ENCODE peak calls at places on chromosomes 3 and 15, in six cellular contexts. G is brain microvascular endothelial cell; F is NCI-H1417; J is HuH-7; P is stimulated activated CD4-positive, alpha-beta T cell treated with anti-CD3 and anti-CD28 coated beads, Interleukin-4, amount 100 ng/mL, for 48 hours; O is occipital lobe. K is an unnamed sample.

GRCh38 chr3:63655519-63655918 is 3.0 kb downstream of the SNTN start:
- DNase-seq in G (peak), O (no peak), P (no peak), F (no peak), J (no peak), K (peak)

GRCh38 chr3:172568713-172569112 is 45.5 kb upstream of the TNFSF10 start:
- DNase-seq in O (no peak), P (no peak), F (no peak), J (no peak), G (no peak), K (no peak)

GRCh38 chr3:87855626-87856025 is 203.2 kb downstream of the CGGBP1 start:
- DNase-seq in J (no peak), O (no peak), P (no peak), G (peak), F (no peak), K (no peak)

GRCh38 chr15:95327661-95328060 is 1002.8 kb upstream of the NR2F2 start:
- DNase-seq in G (peak), O (no peak), P (no peak), F (no peak), J (no peak), K (no peak)

GRCh38 chr15:66252411-66253295 is 897 bp downstream of the MEGF11 start:
- DNase-seq in F (peak), J (peak), P (peak), G (peak), O (peak), K (peak)

GRCh38 chr3:187641319-187641976 is 28.7 kb downstream of the SST start:
- DNase-seq in G (no peak), J (no peak), F (no peak), P (no peak), O (no peak), K (no peak)

GRCh38 chr3:99789322-99789721 is 28.3 kb upstream of the CMSS1 start:
- DNase-seq in P (no peak), F (peak), G (peak), J (peak), O (no peak), K (peak)

GRCh38 chr3:192082733-192083660 is 622.0 kb downstream of the PYDC2 start:
- DNase-seq in F (no peak), G (no peak), P (no peak), J (no peak), O (no peak), K (no peak)

GRCh38 chr3:139448104-139448503 is 28.2 kb downstream of the RBP2 start:
- DNase-seq in O (peak), P (no peak), F (no peak), G (no peak), J (no peak), K (peak)

GRCh38 chr15:100150906-100151305 is 190.9 kb downstream of the ADAMTS17 start:
- DNase-seq in F (no peak), O (no peak), J (no peak), P (no peak), G (no peak), K (no peak)

GRCh38 chr15:94262201-94262600 is 30.8 kb downstream of the MCTP2 start:
- DNase-seq in P (no peak), F (no peak), G (no peak), J (no peak), O (no peak), K (no peak)

GRCh38 chr3:119664370-119664769 is 4.0 kb upstream of the POPDC2 start:
- DNase-seq in F (no peak), G (peak), J (no peak), O (no peak), P (no peak), K (no peak)

GRCh38 chr3:166472015-166472414 is 634.8 kb upstream of the BCHE start:
- DNase-seq in G (no peak), F (no peak), O (no peak), P (no peak), J (no peak), K (no peak)

GRCh38 chr3:151918253-151919029 is 45.0 kb downstream of the SUCNR1 start:
- DNase-seq in G (peak), O (no peak), P (no peak), J (peak), F (peak), K (peak)

GRCh38 chr3:72480366-72480765 is 367.9 kb downstream of the SHQ1 start:
- DNase-seq in P (no peak), F (no peak), G (no peak), O (no peak), J (no peak), K (no peak)

GRCh38 chr3:142866841-142867631 is 21.8 kb downstream of the PCOLCE2 start:
- DNase-seq in O (no peak), P (no peak), J (no peak), F (peak), G (no peak), K (no peak)

GRCh38 chr3:114417265-114417664 is 123.4 kb downstream of the TIGIT start:
- DNase-seq in O (no peak), P (no peak), G (no peak), J (no peak), F (no peak), K (no peak)

GRCh38 chr15:80214979-80215378 is 37.0 kb downstream of the CTXND1 start:
- DNase-seq in O (no peak), J (no peak), G (no peak), F (no peak), P (no peak), K (no peak)

GRCh38 chr15:63353887-63354286 is 27.8 kb downstream of the CA12 start:
- DNase-seq in J (no peak), F (no peak), P (no peak), G (no peak), O (no peak), K (no peak)

GRCh38 chr15:28934645-28935044 is 48.9 kb downstream of the APBA2 start:
- DNase-seq in F (no peak), J (no peak), P (no peak), O (no peak), G (no peak), K (no peak)

GRCh38 chr15:41581110-41581509 is 22.1 kb downstream of the TYRO3 start:
- DNase-seq in F (no peak), G (no peak), J (no peak), O (no peak), P (no peak), K (no peak)

GRCh38 chr3:100246999-100247398 is 13.8 kb upstream of the TBC1D23 start:
- DNase-seq in G (no peak), F (no peak), P (no peak), O (no peak), J (no peak), K (no peak)

GRCh38 chr3:192545346-192545745 is 182.0 kb downstream of the FGF12 start:
- DNase-seq in P (no peak), O (no peak), J (no peak), G (no peak), F (no peak), K (no peak)

GRCh38 chr15:74593122-74593521 is 22.5 kb upstream of the CLK3 start:
- DNase-seq in F (no peak), G (no peak), P (no peak), O (no peak), J (no peak), K (no peak)

GRCh38 chr3:18079739-18080138 is 337.3 kb upstream of the TBC1D5 start:
- DNase-seq in P (no peak), O (no peak), J (no peak), G (peak), F (no peak), K (no peak)

GRCh38 chr15:40953713-40954074 is 423 bp downstream of the CHAC1 start:
- DNase-seq in F (no peak), P (no peak), O (no peak), G (no peak), J (no peak), K (no peak)

GRCh38 chr15:92693922-92694331 is 38.4 kb upstream of the FAM174B start:
- DNase-seq in F (peak), G (peak), O (no peak), P (no peak), J (peak), K (peak)

GRCh38 chr15:49223536-49224274 is 53.7 kb downstream of the GALK2 start:
- DNase-seq in J (no peak), O (no peak), F (no peak), G (no peak), P (no peak), K (no peak)

GRCh38 chr3:15844889-15845288 is 47.1 kb upstream of the ANKRD28 start:
- DNase-seq in F (no peak), J (no peak), G (no peak), O (no peak), P (no peak), K (no peak)

GRCh38 chr3:26484140-26484539 is 138.4 kb upstream of the LRRC3B start:
- DNase-seq in J (peak), O (no peak), G (peak), P (no peak), F (no peak), K (no peak)

GRCh38 chr3:183980408-183980807 is 37.3 kb downstream of the ABCC5 start:
- DNase-seq in P (no peak), J (no peak), F (peak), O (no peak), G (no peak), K (no peak)

GRCh38 chr3:124429129-124429815 is 301.0 kb upstream of the UMPS start:
- DNase-seq in O (no peak), F (peak), J (no peak), P (no peak), G (peak), K (peak)

GRCh38 chr15:49991587-49991986 is 127.4 kb downstream of the ATP8B4 start:
- DNase-seq in P (no peak), O (no peak), J (no peak), G (no peak), F (no peak), K (no peak)

GRCh38 chr3:908839-909238 is 184.0 kb upstream of the CNTN6 start:
- DNase-seq in F (no peak), G (no peak), O (no peak), J (no peak), P (no peak), K (no peak)

GRCh38 chr15:74245342-74245931 is 9.3 kb downstream of the CCDC33 start:
- DNase-seq in G (no peak), O (peak), J (no peak), P (peak), F (peak), K (no peak)

GRCh38 chr3:124007186-124007585 is 15.3 kb upstream of the ROPN1 start:
- DNase-seq in P (no peak), J (no peak), F (no peak), G (no peak), O (no peak), K (peak)

GRCh38 chr15:62845239-62846126 is 197.1 kb upstream of the TPM1 start:
- DNase-seq in F (no peak), G (no peak), P (no peak), O (no peak), J (no peak), K (peak)

GRCh38 chr15:30895461-30896210 is 8.1 kb upstream of the FAN1 start:
- DNase-seq in O (no peak), F (no peak), G (no peak), J (no peak), P (no peak), K (no peak)

GRCh38 chr3:45774581-45775505 is 21.5 kb downstream of the SLC6A20 start:
- DNase-seq in O (no peak), G (no peak), F (no peak), J (no peak), P (no peak), K (no peak)